ENCODE peak calls at places on chromosomes 7 and 10, in four cellular contexts. Z is fibroblast of lung, O is pancreas, S is uterus. B is an unnamed sample. For H3K36me3, the result is how much of the 10 kb centered on the place peaks cover.

GRCh38 chr7:16063691-16064090 is 357.6 kb downstream of the CRPPA start:
- DNase-seq in Z (no peak), O (no peak), S (no peak), B (no peak)

GRCh38 chr10:810351-810846 is 120.9 kb upstream of the DIP2C start:
- DNase-seq in Z (no peak), O (no peak), S (no peak), B (peak)

GRCh38 chr7:34748244-34749039 is 90.4 kb downstream of the NPSR1 start:
- DNase-seq in Z (peak), O (peak), S (no peak), B (peak)

GRCh38 chr7:119105381-119105780 is 880.9 kb downstream of the ANKRD7 start:
- DNase-seq in Z (no peak), O (no peak), S (no peak), B (no peak)

GRCh38 chr10:3757250-3757637 is 27.8 kb downstream of the KLF6 start:
- DNase-seq in Z (no peak), O (no peak), S (no peak), B (no peak)

GRCh38 chr7:129210256-129210988 is 14.4 kb upstream of the AHCYL2 start:
- DNase-seq in Z (peak), O (peak), S (peak), B (peak)

GRCh38 chr7:138228764-138229163 is 152.5 kb downstream of the AKR1D1 start:
- DNase-seq in Z (no peak), O (no peak), S (no peak), B (no peak)

GRCh38 chr7:33495207-33495606 is 365.8 kb downstream of the BBS9 start:
- DNase-seq in Z (peak), O (no peak), S (no peak), B (no peak)

GRCh38 chr10:103661198-103661950 is 167.9 kb downstream of the NEURL1 start:
- DNase-seq in Z (peak), O (no peak), S (peak), B (no peak)

GRCh38 chr10:93777092-93777491 is 19.4 kb downstream of the LGI1 start:
- DNase-seq in Z (peak), O (no peak), S (no peak), B (no peak)

DNA sequence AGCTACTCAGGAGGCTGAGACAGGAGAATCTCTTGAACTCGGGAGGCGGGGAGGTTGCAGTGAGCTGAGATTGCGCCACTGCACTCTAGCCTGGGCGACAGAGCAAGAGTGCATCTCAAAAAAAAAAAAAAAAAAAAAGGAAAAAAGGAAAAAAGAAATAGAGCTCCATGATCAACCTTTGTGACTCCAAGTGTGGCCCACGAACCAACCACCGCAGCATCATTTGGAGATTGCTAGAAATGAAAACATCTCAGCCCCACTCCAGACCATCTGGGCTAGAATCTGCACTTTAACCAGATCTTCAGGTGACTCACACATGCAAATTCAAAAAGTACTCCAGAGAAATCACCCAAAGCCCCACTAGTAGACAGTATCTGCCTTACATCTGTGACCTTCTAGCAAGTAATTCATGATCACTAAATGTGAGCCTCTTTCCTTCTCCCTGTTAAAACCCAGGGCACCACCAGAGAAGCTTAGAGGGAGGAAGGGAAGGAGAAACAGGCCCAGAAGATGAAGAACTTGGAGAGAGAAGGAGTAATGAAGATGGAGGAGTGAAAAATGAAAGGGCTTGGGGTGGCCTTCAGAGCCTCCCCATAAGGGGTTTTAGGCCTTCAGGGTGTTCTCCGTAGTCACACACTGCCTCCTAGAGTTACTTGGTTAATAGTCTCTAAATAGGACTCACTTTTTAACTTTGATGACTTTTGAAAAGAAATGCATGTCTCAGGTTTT is 94.1 kb downstream of the SLC37A3 start:
- DNase-seq in Z (peak), O (no peak), S (no peak), B (no peak)
- TF ChIP-seq CTCF in Z (peak), O (no peak), S (no peak), B (peak)

GRCh38 chr7:35875292-35875691 is 74.4 kb downstream of the SEPTIN7 start:
- DNase-seq in Z (peak), O (no peak), S (no peak), B (no peak)
- H3K36me3 ChIP-seq in Z (under half), O (under half), S (under half), B (under half)

GRCh38 chr7:25216837-25217236 is 11.4 kb downstream of the NPVF start:
- DNase-seq in Z (peak), O (no peak), S (no peak), B (no peak)

GRCh38 chr7:25221009-25221408 is 7.3 kb downstream of the NPVF start:
- DNase-seq in Z (no peak), O (no peak), S (no peak), B (no peak)

DNA sequence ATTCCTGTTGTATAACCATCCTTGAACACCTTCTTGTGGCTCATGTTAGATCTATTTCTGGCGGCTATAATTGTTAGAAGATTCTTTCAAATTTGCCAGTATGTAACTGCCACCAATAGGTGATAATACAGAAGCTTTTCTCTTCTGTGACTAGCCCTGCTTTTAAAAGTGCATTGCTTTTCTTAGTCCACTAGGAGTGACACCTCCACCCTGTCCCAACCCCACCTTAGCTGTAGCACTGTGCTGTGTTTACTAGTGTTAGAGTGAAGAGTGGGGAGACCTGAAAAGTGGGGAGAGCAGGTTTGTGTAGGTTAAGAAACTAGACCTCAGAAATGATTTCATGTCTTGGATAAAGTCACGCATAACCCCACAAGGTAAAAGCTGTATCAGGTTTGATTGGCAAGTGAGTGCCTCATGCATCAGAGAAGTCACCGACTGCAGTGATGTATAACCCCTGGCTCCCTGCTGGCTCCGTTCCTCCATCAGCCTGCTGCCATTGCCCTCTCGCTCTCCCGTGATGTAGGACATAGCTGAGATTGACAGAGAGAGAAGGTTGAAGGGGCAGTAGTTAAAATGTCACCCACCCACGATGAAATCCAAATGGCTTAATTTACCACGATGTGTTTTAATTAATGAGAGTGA is 12.5 kb downstream of the NPVF start:
- DNase-seq in Z (no peak), O (no peak), S (no peak), B (no peak)
- TF ChIP-seq CTCF in Z (no peak), O (no peak), S (no peak), B (peak)

DNA sequence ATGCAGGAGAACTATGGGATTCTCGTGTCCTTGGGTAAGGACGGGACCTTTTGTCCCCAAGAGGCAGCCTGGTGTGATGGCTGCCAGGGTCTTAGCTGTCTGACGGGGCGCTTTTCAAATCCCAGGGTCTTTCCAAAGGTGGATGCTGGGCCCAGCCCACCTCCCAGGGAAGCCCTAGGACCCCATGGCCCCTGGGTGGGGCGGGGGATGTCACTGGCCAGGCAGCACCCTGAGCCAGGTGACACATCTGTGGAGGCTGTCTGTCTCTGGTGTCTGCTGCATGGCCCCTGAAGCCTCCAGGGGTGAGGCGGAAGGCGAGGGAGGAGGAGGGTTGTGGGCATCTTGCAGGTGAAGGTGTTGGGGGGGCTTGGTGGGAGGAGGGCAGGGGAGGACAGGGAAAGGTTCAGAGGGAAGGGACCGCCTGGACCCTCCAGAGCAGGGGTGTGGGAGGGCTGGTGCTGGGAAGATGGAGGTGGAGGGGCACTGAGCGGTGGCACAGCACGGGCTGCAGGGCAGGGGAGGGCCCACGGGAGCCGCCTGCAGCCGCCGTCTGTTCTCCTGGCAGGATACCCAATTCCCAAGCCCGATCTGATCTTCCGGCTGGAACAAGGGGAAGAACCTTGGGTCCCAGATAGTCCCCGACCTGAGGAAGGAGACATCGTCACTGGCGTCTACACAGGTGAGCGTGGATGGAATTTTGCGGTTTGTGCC is 7.0 kb downstream of the ZNF316 start:
- DNase-seq in Z (no peak), O (no peak), S (no peak), B (no peak)
- H3K36me3 ChIP-seq in Z (under half), O (under half), S (under half), B (half or more)

GRCh38 chr7:98281757-98282652 is 519 bp downstream of the BRI3 start:
- DNase-seq in Z (no peak), O (peak), S (peak), B (no peak)

GRCh38 chr7:98278936-98279335 is 2.5 kb upstream of the BRI3 start:
- DNase-seq in Z (no peak), O (no peak), S (no peak), B (peak)

GRCh38 chr7:98282727-98283126 is 1.2 kb downstream of the BRI3 start:
- DNase-seq in Z (peak), O (no peak), S (no peak), B (no peak)

GRCh38 chr7:98280296-98280695 is 1.2 kb upstream of the BRI3 start:
- DNase-seq in Z (no peak), O (no peak), S (no peak), B (no peak)

GRCh38 chr7:98280791-98281756 is at the start of gene BRI3:
- DNase-seq in Z (peak), O (peak), S (peak), B (peak)
- TF ChIP-seq CTCF in Z (no peak), O (no peak), S (no peak), B (no peak)